ENCODE peak calls at places on chromosomes 3 and 15, in ten cellular contexts. U is COR-L47; R is AG04450; K is bronchial epithelial cell; P is stimulated activated CD4-positive, alpha-beta T cell treated with anti-CD3 and anti-CD28 coated beads, Interleukin-4, amount 100 ng/mL, for 1 hour; W is T1000; M is DMS153; V is stimulated activated naive CD8-positive, alpha-beta T cell treated with anti-CD3 and anti-CD28 coated beads, Interleukin-15, Interleukin-2, amounts not matched to agents 100 U/mL and 50 U/mL, for 24 hours; H is activated naive CD4-positive, alpha-beta T cell; E is colonic mucosa. O is an unnamed sample.

GRCh38 chr3:124315215-124316033 is 323.5 kb upstream of the ROPN1 start:
- DNase-seq in P (no peak), H (no peak), R (no peak), K (peak; percentile 48), V (no peak), M (no peak), W (peak; percentile 61), E (no peak), U (no peak), O (no peak)

GRCh38 chr15:63094495-63094931 is 27.1 kb upstream of the LACTB start:
- DNase-seq in V (no peak), M (no peak), P (no peak), U (no peak), R (peak; percentile 58), E (no peak), H (no peak), K (no peak), W (no peak), O (no peak)

GRCh38 chr3:134291300-134292254 is 40.9 kb upstream of the RYK start:
- DNase-seq in H (no peak), R (no peak), E (no peak), K (no peak), M (no peak), W (no peak), U (peak; percentile 36), V (no peak), P (no peak), O (no peak)

GRCh38 chr3:63809607-63810006 is 9.5 kb upstream of the C3orf49 start:
- DNase-seq in P (no peak), V (no peak), U (no peak), H (no peak), M (no peak), W (peak; percentile 49), E (no peak), R (no peak), K (peak; percentile 21), O (no peak)

GRCh38 chr15:70014860-70015490 is 82.7 kb downstream of the TLE3 start:
- DNase-seq in P (no peak), V (no peak), U (no peak), E (no peak), M (peak; percentile 17), H (no peak), R (no peak), W (no peak), K (no peak), O (no peak)

GRCh38 chr15:77510066-77511044 is 89.7 kb downstream of the HMG20A start:
- DNase-seq in H (no peak), P (no peak), U (no peak), W (no peak), V (no peak), E (no peak), K (no peak), R (no peak), M (no peak), O (no peak)

GRCh38 chr15:69592954-69593353 is 140.3 kb downstream of the RPLP1 start:
- DNase-seq in V (no peak), R (no peak), K (no peak), H (no peak), W (no peak), P (no peak), E (no peak), U (no peak), M (no peak), O (no peak)

GRCh38 chr3:104503022-104503421 is 863.7 kb upstream of the ALCAM start:
- DNase-seq in K (no peak), M (no peak), R (no peak), U (no peak), P (no peak), V (no peak), E (no peak), W (no peak), H (no peak), O (no peak)

GRCh38 chr3:194138098-194138474 is 2.1 kb downstream of the HES1 start:
- DNase-seq in W (no peak), K (no peak), E (no peak), H (no peak), P (no peak), M (no peak), R (no peak), U (no peak), V (no peak), O (no peak)

GRCh38 chr15:72786946-72787345 is 3.4 kb upstream of the ADPGK start:
- DNase-seq in P (no peak), H (no peak), R (no peak), E (no peak), U (no peak), M (no peak), W (no peak), V (no peak), K (no peak), O (no peak)

GRCh38 chr3:152430223-152431002 is 161.7 kb downstream of the MBNL1 start:
- DNase-seq in K (no peak), M (no peak), U (no peak), W (no peak), P (no peak), R (no peak), V (no peak), E (no peak), H (no peak), O (no peak)

GRCh38 chr3:115146032-115146417 is 1.1 kb downstream of the ZBTB20 start:
- DNase-seq in M (peak; percentile 67), K (peak; percentile 79), R (peak; percentile 33), V (peak; percentile 44), W (no peak), U (peak; percentile 67), E (peak; percentile 56), H (no peak), P (peak; percentile 29), O (peak; percentile 56)

GRCh38 chr15:66251790-66252355 is 1.7 kb downstream of the MEGF11 start:
- DNase-seq in K (no peak), W (no peak), P (peak; percentile 6), H (no peak), U (no peak), E (no peak), M (no peak), V (no peak), R (no peak), O (peak; percentile 26)

GRCh38 chr3:72798552-72799195 is 49.6 kb downstream of the SHQ1 start:
- DNase-seq in P (no peak), V (no peak), U (no peak), R (no peak), H (no peak), E (no peak), K (no peak), M (no peak), W (no peak), O (no peak)

GRCh38 chr15:32786906-32787305 is 69.1 kb downstream of the GREM1 start:
- DNase-seq in M (no peak), H (no peak), P (no peak), K (no peak), V (no peak), R (no peak), W (no peak), U (no peak), E (no peak), O (no peak)

GRCh38 chr3:27431116-27431515 is 53.1 kb downstream of the SLC4A7 start:
- DNase-seq in K (peak; percentile 96), M (no peak), H (no peak), W (peak; percentile 51), P (no peak), R (peak; percentile 95), V (no peak), E (no peak), U (no peak), O (no peak)

O was measured in activated CD8-positive, alpha-beta T cell treated with anti-CD3 and anti-CD28 coated beads, Interleukin-2, amount 10 ng/mL, durations not matched to agents 7 days and 5 days.